ENCODE peak calls at places on chromosomes 13 and 19, in seven cellular contexts. A, L, G, M, Q, U and Z are unnamed samples.

GRCh38 chr13:62294210-62294609 is 878.6 kb upstream of the PCDH20 start:
- DNase-seq in U (no peak), Q (no peak), L (no peak), A (no peak), G (no peak), M (no peak), Z (no peak)

GRCh38 chr19:12806242-12807131 is at the start of gene RNASEH2A:
- DNase-seq in U (peak), M (peak), Q (peak), G (peak), A (peak), L (peak), Z (peak)

GRCh38 chr19:3655402-3656072 is 28.9 kb upstream of the CACTIN start:
- DNase-seq in U (no peak), M (no peak), A (peak), L (no peak), G (no peak), Q (no peak), Z (no peak)

GRCh38 chr13:98041081-98041820 is 87.8 kb downstream of the IPO5 start:
- DNase-seq in U (no peak), Q (no peak), G (no peak), L (no peak), M (no peak), A (no peak), Z (no peak)

GRCh38 chr13:98565726-98566577 is 11.0 kb downstream of the STK24 start:
- DNase-seq in Q (no peak), U (peak), L (peak), M (no peak), A (peak), G (peak), Z (no peak)

GRCh38 chr13:41854758-41855157 is 106.2 kb downstream of the VWA8 start:
- DNase-seq in M (no peak), G (no peak), A (peak), L (no peak), Q (no peak), U (no peak), Z (no peak)

GRCh38 chr13:100657881-100658315 is 16.7 kb downstream of the TMTC4 start:
- DNase-seq in A (no peak), U (no peak), G (no peak), L (no peak), Q (no peak), M (no peak), Z (no peak)

GRCh38 chr13:27043013-27043412 is 128.6 kb downstream of the USP12 start:
- DNase-seq in A (peak), L (peak), U (no peak), M (peak), Q (peak), G (no peak), Z (no peak)

GRCh38 chr13:50365683-50366391 is 350.6 kb downstream of the KCNRG start:
- DNase-seq in U (no peak), Q (no peak), M (no peak), G (no peak), A (no peak), L (no peak), Z (no peak)

GRCh38 chr13:33610471-33611015 is 207.4 kb upstream of the RFC3 start:
- DNase-seq in Q (no peak), M (peak), L (peak), A (peak), G (peak), U (peak), Z (no peak)

GRCh38 chr13:45847554-45848224 is 3.9 kb downstream of the SIAH3 start:
- DNase-seq in L (no peak), G (no peak), U (peak), Q (no peak), M (no peak), A (peak), Z (no peak)

GRCh38 chr19:17302391-17303166 is 646 bp downstream of the ABHD8 start:
- DNase-seq in U (no peak), L (no peak), A (no peak), M (peak), Q (no peak), G (peak), Z (no peak)

GRCh38 chr13:99585609-99586008 is 84.3 kb downstream of the TM9SF2 start:
- DNase-seq in U (no peak), G (no peak), A (peak), Q (no peak), M (no peak), L (no peak), Z (no peak)

GRCh38 chr13:102400619-102401125 is 1.2 kb downstream of the FGF14 start:
- DNase-seq in M (peak), Q (no peak), G (peak), L (no peak), A (no peak), U (peak), Z (no peak)

GRCh38 chr13:44109986-44110640 is 230.4 kb downstream of the LACC1 start:
- DNase-seq in U (no peak), Q (no peak), M (no peak), L (no peak), G (no peak), A (no peak), Z (no peak)

GRCh38 chr19:40589723-40590429 is 11.3 kb upstream of the LTBP4 start:
- DNase-seq in Q (no peak), L (no peak), A (no peak), M (no peak), U (no peak), G (no peak), Z (no peak)

GRCh38 chr19:36497001-36497400 is 7.6 kb upstream of the ZNF566 start:
- DNase-seq in L (no peak), U (no peak), A (no peak), G (no peak), M (peak), Q (no peak), Z (no peak)

GRCh38 chr19:37537391-37537947 is 30.7 kb downstream of the ZNF793 start:
- DNase-seq in A (no peak), L (no peak), M (peak), G (no peak), Q (no peak), U (no peak), Z (no peak)

GRCh38 chr13:59494151-59494550 is 669.6 kb downstream of the DIAPH3 start:
- DNase-seq in U (no peak), L (no peak), Q (no peak), A (no peak), G (no peak), M (no peak), Z (no peak)

GRCh38 chr13:41389580-41389979 is 67.8 kb upstream of the RGCC start:
- DNase-seq in M (no peak), Q (no peak), A (no peak), U (no peak), L (no peak), G (no peak), Z (no peak)

GRCh38 chr13:33953203-33953602 is 135.3 kb downstream of the RFC3 start:
- DNase-seq in L (no peak), G (no peak), A (peak), Q (no peak), M (no peak), U (no peak), Z (no peak)

GRCh38 chr13:44660050-44660449 is 83.9 kb upstream of the TSC22D1 start:
- DNase-seq in Q (no peak), A (no peak), M (no peak), U (no peak), G (no peak), L (no peak), Z (no peak)

GRCh38 chr13:79393564-79394249 is 12.3 kb downstream of the RBM26 start:
- DNase-seq in L (no peak), G (no peak), U (no peak), Q (no peak), A (no peak), M (no peak), Z (no peak)

GRCh38 chr13:99075268-99076191 is 97.7 kb upstream of the DOCK9 start:
- DNase-seq in M (no peak), U (no peak), L (no peak), Q (no peak), G (no peak), A (no peak), Z (no peak)

GRCh38 chr19:53646144-53646543 is 14.3 kb downstream of the DPRX start:
- DNase-seq in M (no peak), L (no peak), Q (no peak), U (no peak), G (no peak), A (no peak), Z (no peak)
- TF ChIP-seq CTCF in M (no peak), L (no peak), Q (no peak), U (no peak), G (no peak), A (no peak), Z (no peak)

GRCh38 chr13:52851153-52851962 is 2.9 kb upstream of the PCDH8 start:
- DNase-seq in L (peak), G (no peak), Q (no peak), A (peak), M (peak), U (peak), Z (no peak)
- TF ChIP-seq CTCF in L (no peak), G (no peak), Q (no peak), A (no peak), M (no peak), U (no peak), Z (no peak)

DNA sequence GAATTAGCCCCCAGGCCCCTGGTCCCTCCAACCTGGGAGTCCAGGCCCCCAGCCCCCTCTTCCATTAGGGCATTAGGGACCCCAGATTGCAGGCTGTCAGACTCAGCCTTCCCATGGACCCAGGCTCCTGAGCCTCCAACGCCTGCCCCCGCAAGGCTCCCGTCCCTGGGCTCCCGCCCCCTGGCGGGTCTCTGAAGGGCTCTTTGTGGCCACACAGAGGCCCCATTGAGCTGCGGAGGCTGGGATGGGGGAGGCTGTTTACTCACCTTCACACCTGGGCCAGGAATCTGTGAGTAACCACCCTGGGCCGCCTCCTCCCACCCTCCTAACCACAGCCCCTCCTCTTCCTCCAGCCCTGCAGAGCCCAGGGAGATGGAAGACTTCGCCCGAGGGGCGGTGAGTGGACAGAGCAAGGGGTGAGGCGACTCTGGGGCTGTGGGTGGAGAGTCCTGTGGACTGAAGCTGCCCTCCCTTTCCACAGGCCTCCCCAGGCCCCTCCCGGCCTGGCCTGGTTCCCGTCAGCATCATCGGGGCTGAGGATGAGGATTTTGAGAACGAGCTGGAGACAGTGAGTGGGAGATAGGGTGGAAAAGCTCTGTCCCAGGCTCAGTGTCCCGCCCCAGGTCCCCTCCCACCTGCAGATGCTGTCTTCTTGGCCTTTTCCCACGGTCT is 4.9 kb downstream of the ARHGEF1 start:
- DNase-seq in Q (peak), L (no peak), G (no peak), M (peak), A (peak), U (no peak), Z (peak)
- TF ChIP-seq CTCF in Q (peak), L (no peak), G (no peak), M (peak), A (no peak), U (no peak), Z (no peak)

DNA sequence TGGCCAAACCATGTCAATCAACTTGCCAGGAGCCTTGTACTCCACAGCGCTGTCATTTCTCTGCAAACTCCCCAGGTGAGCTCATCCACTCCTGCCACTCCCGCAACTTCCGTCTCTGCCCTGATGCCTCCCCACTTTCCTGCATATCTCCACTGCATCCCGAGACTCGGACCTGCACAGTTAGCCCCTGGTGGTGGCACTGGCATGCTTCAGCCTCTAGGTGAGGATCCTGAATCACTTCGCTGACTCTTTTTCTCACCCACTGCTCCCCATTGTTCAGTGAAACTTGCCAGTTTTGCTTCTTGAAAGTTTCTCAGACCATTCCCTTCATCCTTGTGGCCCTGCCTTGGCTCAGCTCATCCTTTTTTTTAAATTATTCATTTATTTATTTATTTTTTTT is 3.4 kb upstream of the CTU1 start:
- DNase-seq in M (peak), Q (peak), A (no peak), U (no peak), L (no peak), G (no peak), Z (no peak)
- TF ChIP-seq CTCF in M (peak), Q (no peak), A (peak), U (no peak), L (no peak), G (no peak), Z (peak)

DNA sequence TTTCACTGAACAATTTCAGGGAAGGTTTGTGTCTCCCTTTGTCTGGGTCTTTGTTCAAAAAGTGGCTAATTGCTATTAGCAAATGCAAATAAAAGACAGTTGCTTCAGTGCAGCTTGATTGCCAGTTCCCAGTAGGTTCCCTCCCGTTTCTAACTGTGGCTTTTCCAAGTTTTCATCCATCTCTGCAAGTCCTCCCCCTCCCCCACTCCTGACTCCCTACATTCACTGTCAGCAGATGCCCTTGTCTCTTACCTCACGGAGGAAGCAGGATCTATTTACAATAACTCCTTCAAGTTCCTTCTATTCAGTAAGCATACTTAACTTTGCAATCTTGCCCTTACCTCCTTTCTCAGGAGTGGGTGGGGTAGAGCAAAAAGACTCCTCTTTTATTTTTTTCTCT is 55.4 kb upstream of the SCEL start:
- DNase-seq in A (peak), Q (no peak), L (no peak), U (no peak), G (no peak), M (peak), Z (no peak)
- TF ChIP-seq CTCF in A (no peak), Q (no peak), L (no peak), U (no peak), G (no peak), M (no peak), Z (no peak)

DNA sequence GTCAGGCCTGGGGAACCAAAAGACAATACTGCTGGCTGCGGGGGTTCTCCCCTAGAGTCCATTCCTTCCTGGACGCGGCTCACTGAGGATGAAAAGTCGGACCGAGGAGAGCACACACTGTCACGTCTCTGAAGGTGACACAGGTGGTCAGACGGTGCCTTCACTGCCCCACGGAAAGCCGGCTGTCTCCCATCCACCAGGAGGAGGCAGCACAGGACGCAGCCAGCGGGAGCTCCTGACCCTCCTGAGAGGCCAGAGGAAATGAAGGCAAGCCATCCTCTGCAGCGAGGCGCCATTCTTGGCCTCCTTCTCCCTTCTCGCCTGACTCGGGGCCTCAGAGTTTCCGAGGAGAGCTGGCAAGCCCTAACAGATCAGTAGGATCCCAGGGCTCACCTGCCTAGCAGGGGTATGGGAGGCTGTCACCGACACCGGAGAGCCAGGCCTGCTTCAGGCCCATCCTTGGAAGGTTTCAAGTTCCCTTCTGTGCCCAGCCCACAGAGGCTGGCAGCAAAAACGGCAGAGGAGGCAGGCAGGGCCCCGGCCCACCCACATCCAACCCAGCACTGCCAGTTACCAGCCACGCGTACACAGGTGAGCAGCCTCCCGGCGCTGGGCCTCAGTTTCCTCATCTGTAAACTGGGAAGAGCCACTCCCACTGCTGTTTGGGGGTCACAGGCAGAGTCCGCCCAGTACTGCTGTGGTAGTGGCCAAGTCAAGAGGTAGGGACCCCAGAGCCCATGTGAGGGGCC is 4.5 kb downstream of the REXO1 start:
- DNase-seq in Q (no peak), G (no peak), M (peak), U (no peak), A (no peak), L (no peak), Z (no peak)
- TF ChIP-seq CTCF in Q (no peak), G (no peak), M (peak), U (peak), A (no peak), L (no peak), Z (no peak)

GRCh38 chr19:18440421-18440877 is 2.5 kb upstream of the ISYNA1 start:
- DNase-seq in U (peak), A (no peak), L (no peak), G (no peak), M (peak), Q (no peak), Z (no peak)

GRCh38 chr19:18442941-18443340 is 5.0 kb upstream of the ISYNA1 start:
- DNase-seq in U (no peak), M (no peak), G (no peak), L (no peak), Q (no peak), A (no peak), Z (no peak)

GRCh38 chr19:18439910-18440237 is 1.9 kb upstream of the ISYNA1 start:
- DNase-seq in G (peak), A (no peak), L (no peak), U (no peak), Q (no peak), M (no peak), Z (no peak)

GRCh38 chr19:18441804-18442788 is 4.2 kb upstream of the ISYNA1 start:
- DNase-seq in L (no peak), M (peak), Q (no peak), U (no peak), G (no peak), A (no peak), Z (no peak)

GRCh38 chr19:18440936-18441803 is 3.2 kb upstream of the ISYNA1 start:
- DNase-seq in G (no peak), L (no peak), M (no peak), Q (no peak), U (no peak), A (no peak), Z (no peak)
- TF ChIP-seq CTCF in G (no peak), L (no peak), M (no peak), Q (no peak), U (no peak), A (no peak), Z (no peak)

GRCh38 chr19:5622465-5623396 is at the start of the genes SAFB and SAFB2:
- DNase-seq in A (peak), L (peak), M (peak), G (peak), U (peak), Q (peak), Z (peak)
- TF ChIP-seq CTCF in A (no peak), L (no peak), M (no peak), G (no peak), U (no peak), Q (no peak), Z (no peak)

GRCh38 chr19:18799389-18799970 is 8.4 kb upstream of the COMP start:
- DNase-seq in Q (no peak), L (no peak), M (no peak), U (no peak), G (no peak), A (no peak), Z (no peak)

GRCh38 chr19:18796239-18796638 is 5.1 kb upstream of the COMP start:
- DNase-seq in Q (no peak), L (no peak), M (no peak), U (no peak), G (no peak), A (no peak), Z (no peak)

GRCh38 chr19:18800079-18800478 is 9.0 kb upstream of the COMP start:
- DNase-seq in Q (no peak), U (no peak), M (no peak), A (no peak), L (no peak), G (no peak), Z (no peak)

GRCh38 chr19:18800636-18801035 is 9.5 kb upstream of the COMP start:
- DNase-seq in Q (no peak), G (no peak), A (no peak), M (no peak), U (no peak), L (no peak), Z (no peak)

DNA sequence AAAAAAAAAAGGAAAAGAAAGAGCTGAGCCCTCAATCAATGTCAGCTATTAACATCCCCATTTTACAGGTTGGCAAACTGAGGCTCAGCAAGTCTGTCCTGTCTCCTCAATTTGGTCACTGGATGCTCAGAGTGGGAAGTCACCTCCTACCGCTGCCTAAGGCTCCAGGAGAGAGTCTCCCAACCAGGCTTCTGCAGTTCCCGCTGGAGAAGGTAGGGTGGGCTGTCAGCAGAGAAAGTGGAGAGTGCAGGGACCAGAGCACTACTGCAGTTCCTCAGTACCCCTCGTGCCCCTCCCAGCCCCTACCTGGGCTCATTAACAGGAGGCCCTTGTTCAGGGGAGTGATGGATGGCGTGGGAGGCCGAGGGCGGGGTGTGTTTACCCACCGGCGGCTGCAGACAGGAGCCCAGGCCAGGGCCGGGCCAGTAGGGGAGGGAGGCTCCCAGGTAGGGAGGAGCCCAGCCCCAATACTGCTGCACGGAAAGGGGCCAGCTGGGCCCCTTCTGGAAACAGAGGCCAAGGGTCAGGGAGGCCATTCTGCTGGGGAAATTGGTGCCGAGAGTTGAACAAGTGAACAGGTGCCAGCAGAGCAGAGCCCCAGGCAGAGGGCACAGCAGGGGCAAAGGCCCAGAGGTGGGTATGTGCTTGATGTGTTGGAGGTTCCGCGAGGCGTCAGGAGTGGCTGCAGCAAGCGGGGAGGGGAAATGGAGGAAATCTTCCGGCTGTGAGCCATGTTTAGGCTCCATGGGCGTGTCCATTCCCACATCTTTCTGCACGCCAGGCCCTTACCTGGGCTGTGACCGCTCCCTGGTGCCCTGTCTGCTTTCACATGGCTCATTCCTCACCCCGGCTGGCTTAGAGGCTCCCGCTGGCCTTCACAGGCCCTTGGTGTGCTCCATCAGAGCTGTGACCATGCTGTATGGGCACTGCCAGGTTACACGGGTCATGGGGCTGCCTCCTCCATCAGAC is 7.6 kb upstream of the COMP start:
- DNase-seq in Q (no peak), A (no peak), G (no peak), M (peak), U (no peak), L (no peak), Z (no peak)
- TF ChIP-seq CTCF in Q (no peak), A (no peak), G (no peak), M (peak), U (no peak), L (no peak), Z (no peak)